ENCODE peak calls at places on chromosomes 5 and 9, in ten cellular contexts. G, T, U, X, W, M, L, E, S and Y are unnamed samples.

GRCh38 chr9:119938871-119939270 is 569.6 kb upstream of the BRINP1 start:
- DNase-seq in G (no peak), T (no peak), U (no peak), X (no peak), W (no peak), M (no peak), L (no peak), E (no peak), S (no peak), Y (no peak)

GRCh38 chr5:73447234-73448071 is 1.1 kb downstream of the FOXD1 start:
- DNase-seq in G (peak), T (no peak), U (peak), X (no peak), W (no peak), M (peak), L (peak), E (no peak), S (peak), Y (peak)

GRCh38 chr5:1831677-1832313 is 30.6 kb downstream of the NDUFS6 start:
- DNase-seq in G (no peak), T (no peak), U (no peak), X (no peak), W (peak), M (no peak), L (no peak), E (no peak), S (no peak), Y (no peak)

GRCh38 chr5:55991768-55992486 is 2.8 kb downstream of the IL6ST start:
- DNase-seq in G (peak), T (no peak), U (peak), X (no peak), W (no peak), M (no peak), L (no peak), E (no peak), S (no peak), Y (peak)

GRCh38 chr5:8865686-8866374 is 680.0 kb downstream of the SEMA5A start:
- DNase-seq in G (no peak), T (no peak), U (no peak), X (no peak), W (no peak), M (no peak), L (no peak), E (no peak), S (no peak), Y (no peak)

GRCh38 chr9:124263800-124264426 is 6.2 kb downstream of the NEK6 start:
- DNase-seq in G (no peak), T (no peak), U (no peak), X (no peak), W (no peak), M (no peak), L (no peak), E (no peak), S (no peak), Y (no peak)

GRCh38 chr9:31023793-31024192 is 1360.7 kb upstream of the ACO1 start:
- DNase-seq in G (no peak), T (no peak), U (no peak), X (no peak), W (no peak), M (no peak), L (no peak), E (no peak), S (no peak), Y (no peak)

GRCh38 chr5:14469485-14470377 is 111.9 kb upstream of the OTULINL start:
- DNase-seq in G (no peak), T (no peak), U (no peak), X (no peak), W (no peak), M (no peak), L (no peak), E (no peak), S (no peak), Y (peak)

GRCh38 chr5:157387683-157388093 is 72.3 kb upstream of the NIPAL4 start:
- DNase-seq in G (peak), T (peak), U (peak), X (peak), W (no peak), M (no peak), L (no peak), E (peak), S (no peak), Y (peak)

GRCh38 chr9:33506626-33507370 is 17.3 kb upstream of the ANKRD18B start:
- DNase-seq in G (peak), T (peak), U (peak), X (no peak), W (no peak), M (no peak), L (peak), E (no peak), S (no peak), Y (peak)

GRCh38 chr9:119289740-119290139 is 79.5 kb downstream of the BRINP1 start:
- DNase-seq in G (peak), T (no peak), U (peak), X (peak), W (no peak), M (peak), L (no peak), E (peak), S (peak), Y (peak)

GRCh38 chr5:73437126-73438047 is 11.2 kb downstream of the FOXD1 start:
- DNase-seq in G (no peak), T (no peak), U (peak), X (no peak), W (no peak), M (no peak), L (no peak), E (no peak), S (no peak), Y (peak)

GRCh38 chr5:56323505-56323904 is 90.4 kb upstream of the ANKRD55 start:
- DNase-seq in G (peak), T (no peak), U (peak), X (no peak), W (no peak), M (no peak), L (peak), E (no peak), S (no peak), Y (peak)